ENCODE peak calls at places on chromosomes 3 and 15, in five cellular contexts. F, M, B, E and D are unnamed samples.

GRCh38 chr3:85161544-85161943 is 202.8 kb downstream of the CADM2 start:
- DNase-seq in F (no peak), M (no peak), B (no peak), E (no peak), D (no peak)

GRCh38 chr15:80012060-80012726 is 41.2 kb upstream of the BCL2A1 start:
- DNase-seq in F (no peak), M (peak; percentile 8), B (no peak), E (no peak), D (no peak)

GRCh38 chr15:101071651-101072050 is 152.5 kb downstream of the LRRK1 start:
- DNase-seq in F (no peak), M (no peak), B (no peak), E (no peak), D (no peak)

GRCh38 chr3:80017369-80017768 is 249.6 kb upstream of the ROBO1 start:
- DNase-seq in F (no peak), M (no peak), B (no peak), E (no peak), D (no peak)

GRCh38 chr3:42052132-42052866 is 38.9 kb upstream of the TRAK1 start:
- DNase-seq in F (peak; percentile 57), M (no peak), B (peak; percentile 97), E (no peak), D (no peak)

GRCh38 chr3:98855811-98856400 is 45.6 kb downstream of the DCBLD2 start:
- DNase-seq in F (no peak), M (no peak), B (peak; percentile 91), E (no peak), D (no peak)

GRCh38 chr3:114879059-114880031 is 267.7 kb downstream of the ZBTB20 start:
- DNase-seq in F (no peak), M (no peak), B (peak; percentile 38), E (no peak), D (no peak)

GRCh38 chr3:193984378-193984777 is 151.6 kb upstream of the HES1 start:
- DNase-seq in F (no peak), M (no peak), B (no peak), E (no peak), D (no peak)

GRCh38 chr15:51724673-51725072 is 12.8 kb downstream of the LYSMD2 start:
- DNase-seq in F (no peak), M (no peak), B (no peak), E (no peak), D (no peak)

GRCh38 chr3:112681822-112682325 is 40.9 kb upstream of the CCDC80 start:
- DNase-seq in F (no peak), M (no peak), B (peak; percentile 54), E (no peak), D (no peak)

DNA sequence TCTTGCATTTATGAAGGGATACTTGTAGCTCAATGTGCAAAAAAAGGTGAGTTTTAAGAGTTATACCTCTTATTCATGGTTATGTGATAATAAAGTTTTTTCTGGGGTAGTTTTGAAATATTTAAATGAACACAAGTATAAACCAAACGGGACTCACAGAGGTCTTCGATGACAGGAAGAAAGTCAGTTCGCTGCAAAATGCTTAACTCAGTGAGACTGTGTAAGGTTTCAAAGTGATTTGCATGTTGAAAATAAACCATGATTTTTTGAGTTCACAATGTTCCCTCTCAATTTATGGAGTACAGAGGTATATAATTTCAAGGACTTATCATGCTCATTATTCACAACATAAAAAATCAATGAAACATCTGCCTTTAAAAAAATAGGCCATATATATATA is 36.3 kb upstream of the MYH15 start:
- DNase-seq in F (no peak), M (no peak), B (no peak), E (no peak), D (no peak)
- H3K4me3 ChIP-seq in F (no peak overlapping the region), M (no peak overlapping the region), B (no peak overlapping the region), E (no peak overlapping the region), D (peak overlapping the region; percentile 57)

GRCh38 chr3:58379351-58380073 is 46.8 kb downstream of the PXK start:
- DNase-seq in F (no peak), M (no peak), B (no peak), E (no peak), D (no peak)

GRCh38 chr3:58377168-58377567 is 44.5 kb downstream of the PXK start:
- DNase-seq in F (no peak), M (no peak), B (no peak), E (no peak), D (no peak)

GRCh38 chr3:58383476-58383875 is 50.2 kb downstream of the PDHB start:
- DNase-seq in F (no peak), M (no peak), B (peak; percentile 58), E (no peak), D (no peak)

GRCh38 chr3:58375209-58375608 is 42.5 kb downstream of the PXK start:
- DNase-seq in F (no peak), M (no peak), B (no peak), E (no peak), D (no peak)

GRCh38 chr3:58377750-58378149 is 45.1 kb downstream of the PXK start:
- DNase-seq in F (no peak), M (no peak), B (no peak), E (no peak), D (no peak)
- TF ChIP-seq CTCF in F (no peak), M (no peak), B (no peak), E (no peak), D (no peak)

GRCh38 chr15:41957021-41957897 is 15.1 kb downstream of the EHD4 start:
- DNase-seq in F (no peak), M (peak; percentile 37), B (no peak), E (no peak), D (no peak)

GRCh38 chr15:41961014-41961518 is 11.3 kb downstream of the EHD4 start:
- DNase-seq in F (no peak), M (no peak), B (no peak), E (no peak), D (no peak)

GRCh38 chr15:41955807-41956525 is 16.4 kb downstream of the EHD4 start:
- DNase-seq in F (peak; percentile 50), M (peak; percentile 44), B (no peak), E (no peak), D (no peak)

GRCh38 chr15:41955100-41955499 is 17.3 kb downstream of the EHD4 start:
- DNase-seq in F (peak; percentile 23), M (no peak), B (no peak), E (no peak), D (peak; percentile 59)

DNA sequence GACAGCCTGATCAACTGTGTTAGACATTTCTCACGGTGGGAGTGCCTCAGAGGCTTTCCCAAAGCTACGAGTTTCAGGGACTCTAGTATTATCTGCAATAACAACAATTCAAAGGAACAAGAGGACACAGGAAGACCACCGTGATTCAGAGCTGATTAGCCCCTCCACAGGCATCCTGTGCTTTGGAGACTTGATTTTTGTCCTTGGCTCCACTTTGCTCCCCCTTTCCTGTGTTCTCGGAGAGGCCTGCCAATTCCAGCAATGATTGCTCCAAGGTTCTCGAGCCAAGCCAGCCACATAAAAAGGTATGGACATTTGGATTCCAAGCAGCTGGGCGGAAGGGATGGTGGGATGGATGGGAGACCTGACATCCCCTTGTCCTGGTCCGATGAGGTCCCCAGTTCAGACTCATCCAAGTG is 14.3 kb downstream of the EHD4 start:
- DNase-seq in F (no peak), M (no peak), B (no peak), E (no peak), D (peak; percentile 64)
- H3K4me3 ChIP-seq in F (no peak overlapping the region), M (no peak overlapping the region), B (no peak overlapping the region), E (no peak overlapping the region), D (no peak overlapping the region)

GRCh38 chr3:25897019-25897418 is 107.1 kb downstream of the OXSM start:
- DNase-seq in F (no peak), M (no peak), B (no peak), E (no peak), D (no peak)
- TF ChIP-seq CTCF in F (no peak), M (no peak), B (peak; percentile 42), E (no peak), D (no peak)

DNA sequence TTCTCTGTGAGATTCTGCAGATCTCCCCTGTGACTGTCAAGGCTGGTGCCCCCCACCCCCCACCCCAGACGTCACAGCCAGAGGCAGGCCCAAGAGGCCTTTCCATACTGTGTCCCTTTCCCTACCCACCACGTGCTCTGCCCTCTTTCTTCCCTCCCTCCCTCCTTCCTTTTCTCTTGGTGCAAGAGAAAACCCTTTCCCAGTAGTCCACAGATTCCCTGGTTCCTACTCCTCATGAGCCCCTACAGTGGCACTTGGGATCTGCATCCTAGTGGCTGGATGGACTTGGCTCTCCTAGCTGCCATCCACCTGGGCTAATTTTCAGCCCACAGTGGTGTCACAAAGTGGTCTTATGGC is 35.1 kb downstream of the KLF13 start:
- DNase-seq in F (no peak), M (no peak), B (peak; percentile 31), E (no peak), D (no peak)
- H3K4me3 ChIP-seq in F (no peak overlapping the region), M (no peak overlapping the region), B (no peak overlapping the region), E (no peak overlapping the region), D (peak overlapping the region; percentile 30)

DNA sequence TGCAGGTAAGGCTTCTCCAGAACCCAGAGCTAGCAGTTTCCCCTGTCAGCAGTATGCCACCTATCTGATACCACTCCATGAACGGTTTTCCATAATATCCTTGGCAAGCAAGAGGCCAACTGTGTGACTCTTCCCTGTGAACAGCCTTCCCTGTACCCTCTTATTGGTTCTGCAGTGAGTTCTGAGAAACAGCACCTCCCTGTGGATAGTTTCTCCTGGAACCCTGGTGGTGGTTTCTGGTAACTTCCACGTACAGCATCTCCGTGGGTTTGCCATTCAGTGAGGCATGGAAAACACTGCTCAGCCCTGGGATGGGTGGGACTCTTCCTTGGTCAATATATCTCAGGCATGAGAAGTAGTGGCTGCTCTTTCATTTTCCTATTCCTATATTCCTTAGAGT is 19.4 kb upstream of the SERPINI2 start:
- DNase-seq in F (no peak), M (no peak), B (no peak), E (no peak), D (no peak)
- TF ChIP-seq CTCF in F (no peak), M (no peak), B (no peak), E (no peak), D (no peak)

DNA sequence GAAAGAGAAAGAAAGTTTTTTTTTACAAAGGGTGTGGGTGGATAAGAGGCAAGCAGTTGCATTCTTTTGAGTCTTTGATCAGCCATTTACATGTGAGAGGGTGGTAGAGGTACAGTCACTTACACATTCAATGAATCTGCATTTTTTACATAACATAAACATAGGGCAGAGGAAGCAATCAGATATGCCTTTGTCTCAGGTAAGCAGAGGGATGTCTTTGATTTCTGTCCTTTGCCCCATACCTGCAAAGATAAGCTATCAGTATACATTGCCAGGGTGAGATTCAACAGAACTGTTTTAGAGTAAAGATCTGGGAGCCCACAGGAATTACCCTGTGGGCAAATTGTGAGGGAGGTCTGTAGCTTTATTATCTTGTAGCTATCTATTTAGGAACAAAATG is 5.4 kb upstream of the PPP1R2 start:
- DNase-seq in F (no peak), M (no peak), B (no peak), E (no peak), D (no peak)
- H3K4me3 ChIP-seq in F (no peak overlapping the region), M (no peak overlapping the region), B (no peak overlapping the region), E (no peak overlapping the region), D (no peak overlapping the region)